ENCODE peak calls at places on chromosomes 16 and 17, in five cellular contexts. A is Peyer's patch, D is astrocyte of the spinal cord, S is osteoblast, F is fibroblast of lung. U is an unnamed sample.
A peak's percentile ranks its signal among the peaks of the same experiment; 100 is the strongest.

GRCh38 chr17:3845361-3845753 is 689 bp downstream of the NCBP3 start:
- DNase-seq in A (no peak), S (peak; percentile 93), F (peak; percentile 8), D (peak; percentile 13), U (peak; percentile 15)

GRCh38 chr16:1494129-1494640 is 1.0 kb downstream of the TELO2 start:
- DNase-seq in F (peak; percentile 74), S (peak; percentile 100), A (no peak), D (peak; percentile 73), U (peak; percentile 80)

GRCh38 chr17:67942810-67943209 is 53.5 kb downstream of the C17orf58 start:
- DNase-seq in D (no peak), S (no peak), F (peak; percentile 12), A (no peak), U (no peak)

GRCh38 chr17:17084317-17084835 is 42.1 kb downstream of the MPRIP start:
- DNase-seq in A (no peak), S (no peak), F (no peak), D (no peak), U (no peak)

GRCh38 chr17:62856594-62856993 is 48.5 kb upstream of the MARCHF10 start:
- DNase-seq in S (no peak), F (no peak), D (no peak), A (no peak), U (no peak)

GRCh38 chr17:65294184-65294719 is 157.1 kb downstream of the RGS9 start:
- DNase-seq in D (peak; percentile 69), S (peak; percentile 86), F (peak; percentile 74), A (peak; percentile 72), U (peak; percentile 72)

GRCh38 chr17:37207103-37207502 is 168.7 kb upstream of the C17orf78 start:
- DNase-seq in D (no peak), F (no peak), S (no peak), A (no peak), U (no peak)

GRCh38 chr16:84054271-84054670 is 11.7 kb upstream of the SLC38A8 start:
- DNase-seq in A (peak; percentile 40), S (peak; percentile 41), D (no peak), F (no peak), U (no peak)

GRCh38 chr17:27578718-27579085 is 52.3 kb upstream of the LGALS9 start:
- DNase-seq in S (peak; percentile 64), A (no peak), D (peak; percentile 49), F (peak; percentile 43), U (no peak)

GRCh38 chr16:20613471-20613887 is 37.3 kb upstream of the ACSM2B start:
- DNase-seq in S (no peak), D (no peak), A (no peak), F (no peak), U (no peak)

GRCh38 chr16:51139568-51139967 is 11.5 kb downstream of the SALL1 start:
- DNase-seq in D (no peak), F (no peak), S (no peak), A (no peak), U (no peak)

GRCh38 chr17:77264617-77265230 is 124.0 kb downstream of the SEC14L1 start:
- DNase-seq in D (no peak), A (no peak), S (peak; percentile 76), F (no peak), U (no peak)

GRCh38 chr16:66115373-66115772 is 251.1 kb upstream of the CDH5 start:
- DNase-seq in A (no peak), S (no peak), D (no peak), F (no peak), U (no peak)

GRCh38 chr16:51391798-51392511 is 240.9 kb upstream of the SALL1 start:
- DNase-seq in A (no peak), S (peak; percentile 1), D (no peak), F (peak; percentile 4), U (no peak)

GRCh38 chr17:73393962-73394361 is 82.2 kb upstream of the CDC42EP4 start:
- DNase-seq in S (peak; percentile 85), F (peak; percentile 13), D (no peak), A (no peak), U (no peak)

GRCh38 chr16:86662740-86663139 is 84.4 kb downstream of the FOXL1 start:
- DNase-seq in D (no peak), F (no peak), A (no peak), S (no peak), U (no peak)

GRCh38 chr16:84454611-84455010 is 49.8 kb downstream of the MEAK7 start:
- DNase-seq in A (peak; percentile 29), D (no peak), F (no peak), S (peak; percentile 65), U (no peak)

GRCh38 chr16:56812884-56813283 is 52.1 kb upstream of the SLC12A3 start:
- DNase-seq in S (peak; percentile 55), D (peak; percentile 53), F (peak; percentile 50), A (no peak), U (peak; percentile 15)

GRCh38 chr16:80614908-80615696 is 74.3 kb downstream of the DYNLRB2 start:
- DNase-seq in F (peak; percentile 42), S (peak; percentile 97), D (peak; percentile 85), A (no peak), U (peak; percentile 64)

GRCh38 chr17:35189291-35189690 is 4.9 kb downstream of the SLC35G3 start:
- DNase-seq in D (peak; percentile 7), F (peak; percentile 14), S (peak; percentile 76), A (no peak), U (peak; percentile 5)

GRCh38 chr17:27949304-27949703 is 56.1 kb upstream of the LYRM9 start:
- DNase-seq in D (no peak), F (no peak), A (no peak), S (no peak), U (no peak)

GRCh38 chr16:80296034-80296433 is 244.8 kb upstream of the DYNLRB2 start:
- DNase-seq in D (no peak), F (no peak), A (no peak), S (no peak), U (no peak)

GRCh38 chr17:1865252-1866037 is 35.6 kb downstream of the RPA1 start:
- DNase-seq in A (no peak), D (peak; percentile 14), S (peak; percentile 66), F (peak; percentile 49), U (peak; percentile 43)

GRCh38 chr17:34235389-34236028 is 19.6 kb upstream of the CCL2 start:
- DNase-seq in F (no peak), S (peak; percentile 14), A (no peak), D (peak; percentile 22), U (no peak)

GRCh38 chr16:11681977-11682654 is 13.9 kb downstream of the SNN start:
- DNase-seq in A (peak; percentile 74), F (no peak), S (no peak), D (no peak), U (no peak)

GRCh38 chr16:81185416-81185815 is 53.1 kb upstream of the BCO1 start:
- DNase-seq in F (no peak), A (no peak), S (no peak), D (no peak), U (no peak)

GRCh38 chr16:89712476-89712805 is 8.3 kb downstream of the VPS9D1 start:
- DNase-seq in S (peak; percentile 96), F (peak; percentile 21), A (no peak), D (no peak), U (no peak)

GRCh38 chr16:89709166-89709565 is 7.7 kb upstream of the SPATA2L start:
- DNase-seq in A (peak; percentile 49), S (no peak), D (no peak), F (no peak), U (no peak)

GRCh38 chr16:89710709-89711564 is 9.4 kb upstream of the SPATA2L start:
- DNase-seq in S (no peak), F (no peak), A (peak; percentile 48), D (no peak), U (no peak)

GRCh38 chr16:89709716-89710480 is 8.4 kb upstream of the SPATA2L start:
- DNase-seq in S (no peak), D (no peak), A (peak; percentile 43), F (no peak), U (no peak)

DNA sequence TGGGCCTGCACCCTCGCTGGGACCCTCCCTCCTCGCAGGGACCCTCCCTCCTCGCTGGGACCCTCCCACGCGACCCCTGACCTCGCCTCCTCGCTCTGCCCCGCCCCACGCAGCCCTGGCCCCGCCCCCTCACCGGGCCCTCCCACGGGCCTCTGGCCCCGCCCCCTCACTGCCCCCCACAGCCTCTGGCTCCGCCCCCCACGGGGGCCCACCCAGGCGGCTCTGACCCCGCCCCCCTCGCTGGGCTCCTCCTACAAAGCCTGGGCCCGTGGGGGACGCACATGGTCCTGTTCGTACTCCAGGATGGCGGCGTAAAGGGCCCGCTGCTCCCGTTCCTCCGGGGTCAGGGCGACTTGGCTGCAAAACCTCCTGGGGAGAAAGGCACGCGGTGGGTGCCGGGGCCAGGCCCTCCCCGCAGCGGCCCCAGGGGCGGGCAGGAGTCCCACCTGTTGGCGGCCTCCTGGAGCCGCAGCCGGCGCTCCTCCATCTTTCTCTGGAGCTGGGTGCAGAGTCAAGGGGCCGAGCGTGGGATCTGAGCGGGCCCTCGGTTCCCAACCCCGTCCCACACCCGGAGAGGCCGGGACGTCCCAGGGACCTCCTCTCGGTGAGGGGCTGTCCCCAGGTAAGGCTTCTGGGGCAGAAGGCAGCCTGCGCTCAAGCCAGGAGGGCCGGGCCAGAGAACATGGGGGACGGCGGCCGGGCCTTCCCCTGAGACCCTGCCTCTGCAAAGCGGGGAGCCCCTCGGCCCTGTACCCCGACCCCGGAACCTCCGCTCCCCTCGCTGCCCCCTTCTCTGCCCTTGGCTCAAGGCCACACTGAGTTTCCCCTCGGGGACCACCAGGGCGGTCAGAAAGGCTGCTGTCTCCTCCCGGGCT is 8.9 kb downstream of the VPS9D1 start:
- DNase-seq in D (peak; percentile 56), F (peak; percentile 71), S (peak; percentile 99), A (peak; percentile 71), U (no peak)
- H3K4me3 ChIP-seq in D (peak overlapping the region; percentile 53), F (peak overlapping the region; percentile 50), S (peak overlapping the region; percentile 74), A (peak overlapping the region; percentile 56), U (peak overlapping the region; percentile 42)

GRCh38 chr17:18246880-18247612 is 11.5 kb downstream of the FLII start:
- DNase-seq in D (no peak), F (no peak), A (peak; percentile 94), S (peak; percentile 92), U (no peak)
- TF ChIP-seq CTCF in D (no peak), F (no peak), A (no peak), S (no peak), U (no peak)

GRCh38 chr17:80981062-80981902 is 10.4 kb upstream of the CHMP6 start:
- DNase-seq in D (no peak), F (no peak), S (peak; percentile 94), A (no peak), U (no peak)

GRCh38 chr17:80978499-80979497 is 12.8 kb upstream of the CHMP6 start:
- DNase-seq in D (no peak), A (no peak), F (no peak), S (no peak), U (no peak)

GRCh38 chr17:80981929-80982425 is 9.7 kb upstream of the CHMP6 start:
- DNase-seq in D (no peak), A (no peak), F (no peak), S (peak; percentile 17), U (no peak)

GRCh38 chr17:80979547-80980378 is 11.9 kb upstream of the CHMP6 start:
- DNase-seq in F (no peak), A (no peak), D (no peak), S (no peak), U (no peak)

GRCh38 chr17:80980397-80981061 is 11.1 kb upstream of the CHMP6 start:
- DNase-seq in A (no peak), D (peak; percentile 10), S (no peak), F (peak; percentile 50), U (peak; percentile 31)
- H3K4me3 ChIP-seq in A (no peak overlapping the region), D (no peak overlapping the region), S (no peak overlapping the region), F (no peak overlapping the region), U (no peak overlapping the region)

DNA sequence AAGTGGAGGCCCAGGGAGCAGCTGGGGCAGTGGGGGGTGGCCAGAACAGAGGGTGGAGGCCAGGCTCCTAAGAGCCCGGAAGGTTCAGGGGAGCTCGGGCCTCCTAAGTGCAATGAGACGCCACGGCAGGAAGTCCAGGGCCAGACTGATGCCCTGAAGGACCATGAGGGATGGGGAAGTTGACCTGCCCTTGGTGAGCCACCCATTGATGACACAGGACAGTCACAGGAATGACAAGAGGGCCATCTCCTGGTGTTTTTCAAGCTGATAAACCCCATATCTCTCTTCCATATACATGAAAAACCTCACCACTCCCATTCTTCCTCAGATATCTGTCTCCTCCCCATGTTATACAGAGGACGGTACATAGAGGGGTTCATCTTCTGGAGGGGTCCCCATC is 5.8 kb upstream of the MRPL58 start:
- DNase-seq in D (no peak), S (no peak), F (no peak), A (no peak), U (no peak)
- TF ChIP-seq CTCF in D (no peak), S (no peak), F (no peak), A (peak; percentile 46), U (no peak)